ENCODE peak calls at places on chromosomes 13 and 19, in four cellular contexts. Z, P, R and M are unnamed samples.

GRCh38 chr13:48950507-48950886 is 25.2 kb upstream of the FNDC3A start:
- DNase-seq in R (no peak), Z (no peak), P (no peak), M (no peak)

GRCh38 chr13:96492758-96493157 is 402.9 kb downstream of the HS6ST3 start:
- DNase-seq in Z (peak), R (peak), P (no peak), M (no peak)

GRCh38 chr19:52492991-52493470 is 34.4 kb upstream of the ZNF808 start:
- DNase-seq in P (no peak), R (no peak), Z (no peak), M (no peak)

GRCh38 chr19:41324921-41325639 is 15.1 kb downstream of the CCDC97 start:
- DNase-seq in Z (peak), P (peak), R (peak), M (no peak)

GRCh38 chr19:15260939-15261338 is 28.7 kb upstream of the EPHX3 start:
- DNase-seq in P (no peak), Z (no peak), R (no peak), M (no peak)

GRCh38 chr19:52942371-52943133 is 19.3 kb upstream of the ZNF888 start:
- DNase-seq in Z (peak), R (peak), P (peak), M (peak)

GRCh38 chr19:362154-362553 is 17.6 kb upstream of the MIER2 start:
- DNase-seq in P (peak), Z (no peak), R (no peak), M (no peak)

GRCh38 chr13:30865131-30866009 is 40.7 kb upstream of the MEDAG start:
- DNase-seq in R (peak), P (peak), Z (peak), M (peak)

GRCh38 chr19:50357178-50358100 is 8.0 kb downstream of the NAPSA start:
- DNase-seq in Z (peak), R (peak), P (peak), M (no peak)

GRCh38 chr19:13797870-13798269 is 2.6 kb downstream of the ZSWIM4 start:
- DNase-seq in Z (no peak), P (no peak), R (no peak), M (no peak)

GRCh38 chr13:75482070-75482819 is at the start of gene TBC1D4:
- DNase-seq in Z (peak), R (peak), P (peak), M (peak)

GRCh38 chr19:371501-372160 is 27.0 kb upstream of the MIER2 start:
- DNase-seq in R (no peak), P (peak), Z (no peak), M (no peak)

GRCh38 chr13:44930907-44931676 is 58.2 kb downstream of the NUFIP1 start:
- DNase-seq in P (no peak), Z (no peak), R (no peak), M (no peak)

GRCh38 chr19:8663920-8664670 is 33.7 kb downstream of the NFILZ start:
- DNase-seq in P (no peak), Z (no peak), R (no peak), M (no peak)

GRCh38 chr13:33369073-33369472 is 83.5 kb upstream of the STARD13 start:
- DNase-seq in Z (no peak), R (no peak), P (no peak), M (no peak)

GRCh38 chr19:5147971-5148793 is 179.3 kb downstream of the KDM4B start:
- DNase-seq in P (peak), Z (peak), R (no peak), M (no peak)

GRCh38 chr13:94480672-94481145 is 1.2 kb upstream of the DCT start:
- DNase-seq in P (no peak), Z (no peak), R (no peak), M (no peak)

GRCh38 chr19:10450853-10451609 is 30.7 kb downstream of the PDE4A start:
- DNase-seq in P (no peak), Z (no peak), R (no peak), M (no peak)

GRCh38 chr19:1221141-1221903 is 15.7 kb downstream of the STK11 start:
- DNase-seq in R (peak), P (peak), Z (peak), M (no peak)

GRCh38 chr13:76812971-76813691 is 73.1 kb downstream of the KCTD12 start:
- DNase-seq in R (peak), Z (no peak), P (no peak), M (no peak)

GRCh38 chr13:42355841-42356575 is 84.1 kb downstream of the AKAP11 start:
- DNase-seq in P (no peak), R (no peak), Z (no peak), M (no peak)

GRCh38 chr13:20191902-20192469 is 752 bp downstream of the GJB2 start:
- DNase-seq in P (no peak), Z (peak), R (no peak), M (no peak)

GRCh38 chr13:36718686-36719085 is 44.9 kb downstream of the SERTM1 start:
- DNase-seq in Z (no peak), R (no peak), P (no peak), M (no peak)

GRCh38 chr13:74438911-74439310 is 304.7 kb upstream of the KLF12 start:
- DNase-seq in Z (no peak), R (no peak), P (no peak), M (no peak)

GRCh38 chr19:51628153-51628939 is 1.9 kb downstream of the SIGLEC5 start:
- DNase-seq in Z (no peak), R (no peak), P (no peak), M (no peak)

GRCh38 chr13:75512253-75512652 is 25.4 kb downstream of the COMMD6 start:
- DNase-seq in R (no peak), Z (no peak), P (no peak), M (no peak)

GRCh38 chr13:110627351-110627750 is 12.0 kb downstream of the NAXD start:
- DNase-seq in Z (no peak), P (no peak), R (no peak), M (no peak)

GRCh38 chr13:107351305-107351704 is 783.4 kb upstream of the ARGLU1 start:
- DNase-seq in R (no peak), P (no peak), Z (no peak), M (no peak)

GRCh38 chr13:66888698-66889097 is 341.4 kb downstream of the PCDH9 start:
- DNase-seq in P (no peak), R (no peak), Z (no peak), M (no peak)

GRCh38 chr13:66886248-66886647 is 343.9 kb downstream of the PCDH9 start:
- DNase-seq in Z (no peak), R (no peak), P (no peak), M (no peak)

GRCh38 chr13:66887088-66887487 is 343.0 kb downstream of the PCDH9 start:
- DNase-seq in P (no peak), Z (no peak), R (peak), M (peak)
- H3K27ac ChIP-seq in P (no peak), Z (no peak), R (no peak), M (no peak)

GRCh38 chr13:112060899-112061366 is 6.0 kb upstream of the SOX1 start:
- DNase-seq in R (no peak), Z (no peak), P (no peak), M (no peak)

GRCh38 chr13:112062619-112063308 is 4.2 kb upstream of the SOX1 start:
- DNase-seq in Z (no peak), P (no peak), R (no peak), M (no peak)

GRCh38 chr13:112060431-112060830 is 6.5 kb upstream of the SOX1 start:
- DNase-seq in P (no peak), R (no peak), Z (no peak), M (no peak)

GRCh38 chr13:112062047-112062618 is 4.8 kb upstream of the SOX1 start:
- DNase-seq in R (no peak), Z (no peak), P (no peak), M (no peak)

DNA sequence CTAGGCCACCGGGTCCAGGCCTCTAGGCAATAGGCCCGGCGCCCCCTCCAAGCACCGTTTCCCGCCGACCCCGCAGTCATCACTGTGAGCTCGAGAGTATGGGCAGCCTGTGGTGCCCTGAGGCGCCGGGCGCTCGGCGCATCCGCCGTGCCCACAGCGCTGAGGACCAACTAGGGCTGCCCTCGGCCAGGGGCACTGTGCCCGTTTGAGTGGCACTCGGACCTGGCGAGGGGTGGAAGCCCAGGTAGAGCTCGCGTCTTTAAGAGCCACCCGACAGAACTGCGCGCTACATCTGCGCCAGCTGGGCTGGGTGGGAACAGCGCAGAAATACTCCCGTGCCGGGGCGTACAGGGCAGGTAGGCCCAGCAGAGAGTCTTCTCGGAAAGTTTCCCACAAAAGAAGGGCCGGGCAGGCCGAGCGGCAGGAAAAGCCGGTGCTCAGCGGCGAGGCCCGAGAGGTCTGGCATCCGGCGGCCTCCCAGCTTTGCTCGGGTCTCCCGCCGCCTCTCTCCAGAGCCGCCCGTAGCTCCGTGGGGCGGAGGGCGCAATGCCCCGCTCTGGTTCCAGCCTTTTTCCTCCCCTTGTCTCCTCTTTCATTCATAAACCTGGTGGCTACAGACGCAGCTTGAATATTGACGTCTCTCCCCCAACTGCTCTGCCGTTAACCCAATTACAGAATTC is 5.4 kb upstream of the SOX1 start:
- DNase-seq in Z (no peak), R (no peak), P (no peak), M (no peak)
- H3K4me3 ChIP-seq in Z (no peak), R (no peak), P (no peak), M (no peak)

GRCh38 chr19:3153286-3154230 is 17.7 kb downstream of the GNA15 start:
- DNase-seq in R (no peak), P (no peak), Z (no peak), M (no peak)
- H3K27ac ChIP-seq in R (no peak), P (no peak), Z (no peak), M (no peak)

DNA sequence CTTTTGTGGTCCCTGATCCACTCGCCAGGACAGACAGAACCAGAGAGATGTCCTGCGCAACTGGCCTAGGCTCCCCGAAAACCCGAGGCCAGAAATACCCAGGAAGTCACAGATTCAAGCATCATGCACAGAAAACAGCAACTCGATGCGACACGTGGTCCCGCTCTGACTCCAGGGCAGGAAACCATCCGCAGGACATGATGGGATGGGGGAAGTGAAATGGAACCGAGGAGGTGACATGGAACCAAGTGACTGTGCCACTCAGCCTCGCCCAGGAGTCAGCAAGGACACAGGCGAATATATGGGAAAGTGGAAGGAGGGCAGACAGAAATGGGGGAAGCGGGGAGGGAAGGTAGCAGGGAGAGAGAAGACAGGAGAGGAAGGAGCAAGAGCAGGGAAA is 1.1 kb downstream of the ZSCAN18 start:
- DNase-seq in P (no peak), Z (no peak), R (no peak), M (no peak)
- H3K4me3 ChIP-seq in P (no peak), Z (peak), R (peak), M (no peak)

GRCh38 chr13:73365240-73365639 is 306.4 kb downstream of the KLF5 start:
- DNase-seq in R (no peak), P (no peak), Z (no peak), M (no peak)
- H3K27ac ChIP-seq in R (no peak), P (no peak), Z (peak), M (no peak)